ENCODE peak calls at places on chromosomes 6 and 20, in ten cellular contexts. C is activated T-helper 1 cell treated with Interleukin-2 at 50 U/mL for 16 hours; M is kidney; Y is cardiac muscle cell; E is NCI-H345; A is lung microvascular endothelial cell; J is cardiac fibroblast; T is putamen; Z is midbrain; O is activated T-helper 9 cell treated with anti-CD3 and anti-CD28 coated beads, Interleukin-2, amount 50 U/mL, for 16 hours. F is an unnamed sample.

GRCh38 chr6:92479821-92480220 is 939.5 kb downstream of the EPHA7 start:
- DNase-seq in O (no peak), E (no peak), A (no peak), M (no peak), J (peak), T (no peak), Y (peak), Z (no peak), C (no peak), F (no peak)

GRCh38 chr20:20979934-20980333 is 126.2 kb downstream of the LINC00237 start:
- DNase-seq in Y (no peak), C (no peak), J (no peak), Z (no peak), T (no peak), O (no peak), E (no peak), A (no peak), M (no peak), F (no peak)

GRCh38 chr20:36779656-36780025 is 6.1 kb upstream of the DSN1 start:
- DNase-seq in O (no peak), Z (no peak), T (no peak), Y (no peak), C (no peak), A (no peak), M (no peak), E (no peak), J (no peak), F (no peak)

GRCh38 chr6:162533009-162533400 is 194.6 kb downstream of the PRKN start:
- DNase-seq in M (no peak), O (no peak), Z (no peak), A (no peak), C (no peak), Y (no peak), J (no peak), E (no peak), T (no peak), F (no peak)

GRCh38 chr20:62659488-62659887 is 17.2 kb downstream of the SLCO4A1 start:
- DNase-seq in Z (no peak), C (no peak), T (no peak), A (no peak), E (no peak), O (no peak), J (no peak), M (no peak), Y (no peak), F (no peak)

GRCh38 chr6:26196846-26197683 is 109.8 kb downstream of the HFE start:
- DNase-seq in O (peak), Z (peak), Y (peak), C (peak), M (peak), A (peak), J (peak), T (peak), E (peak), F (peak)

GRCh38 chr20:33392016-33392415 is 9.3 kb downstream of the CDK5RAP1 start:
- DNase-seq in Y (peak), M (no peak), T (no peak), A (no peak), Z (no peak), J (peak), O (no peak), E (no peak), C (no peak), F (no peak)

GRCh38 chr20:53656653-53657288 is 63.1 kb upstream of the ZNF217 start:
- DNase-seq in J (peak), A (no peak), O (no peak), E (no peak), Z (no peak), M (no peak), Y (peak), T (no peak), C (no peak), F (no peak)

GRCh38 chr20:6530254-6530653 is 237.2 kb upstream of the BMP2 start:
- DNase-seq in C (no peak), J (no peak), A (no peak), T (no peak), Y (no peak), O (no peak), M (no peak), Z (no peak), E (no peak), F (no peak)

GRCh38 chr6:11606287-11606686 is 68.7 kb downstream of the TMEM170B start:
- DNase-seq in E (no peak), M (no peak), T (no peak), O (no peak), Y (no peak), J (no peak), C (no peak), Z (no peak), A (peak), F (no peak)

GRCh38 chr6:113632220-113632864 is 224.8 kb upstream of the MARCKS start:
- DNase-seq in A (peak), E (no peak), T (no peak), J (peak), C (no peak), Z (no peak), O (peak), M (no peak), Y (peak), F (no peak)

GRCh38 chr6:123022980-123023379 is 26.9 kb downstream of the CLVS2 start:
- DNase-seq in M (no peak), Z (no peak), T (no peak), J (peak), O (no peak), C (no peak), A (peak), Y (no peak), E (no peak), F (no peak)